ENCODE peak calls at places on chromosomes 3 and 15, in four cellular contexts. M is GF-D8, V is HuH-7.5, U is SW480. R is an unnamed sample.

GRCh38 chr3:127035672-127036071 is 52.8 kb downstream of the PLXNA1 start:
- DNase-seq in M (no peak), V (no peak), U (no peak), R (peak; percentile 54)

GRCh38 chr15:27573800-27574485 is 525.2 kb downstream of the OCA2 start:
- DNase-seq in M (no peak), V (no peak), U (no peak), R (no peak)

GRCh38 chr3:27462228-27462627 is 22.0 kb downstream of the SLC4A7 start:
- DNase-seq in M (no peak), V (no peak), U (no peak), R (no peak)

GRCh38 chr3:155391583-155391982 is 98.1 kb upstream of the STRIT1 start:
- DNase-seq in M (no peak), V (no peak), U (peak; percentile 92), R (no peak)

GRCh38 chr3:34155108-34155507 is 356.7 kb downstream of the PDCD6IP start:
- DNase-seq in M (no peak), V (no peak), U (no peak), R (no peak)

GRCh38 chr3:110868106-110868505 is 203.5 kb upstream of the NECTIN3 start:
- DNase-seq in M (no peak), V (no peak), U (no peak), R (no peak)

GRCh38 chr15:42348083-42348482 is 11.2 kb upstream of the CAPN3 start:
- DNase-seq in M (no peak), V (no peak), U (no peak), R (no peak)

GRCh38 chr3:5806192-5806591 is 618.7 kb downstream of the EDEM1 start:
- DNase-seq in M (no peak), V (no peak), U (no peak), R (peak; percentile 27)

GRCh38 chr3:128805771-128806170 is 73.6 kb upstream of the ACAD9 start:
- DNase-seq in M (no peak), V (no peak), U (peak; percentile 32), R (no peak)

GRCh38 chr3:188280627-188281026 is 126.7 kb downstream of the LPP start:
- DNase-seq in M (no peak), V (no peak), U (no peak), R (no peak)